ENCODE peak calls at places on chromosomes 2 and 18, in four cellular contexts. M is AG09309, O is omental fat pad, D is IMR-90. P is an unnamed sample.

GRCh38 chr2:28436525-28437051 is 43.9 kb downstream of the FOSL2 start:
- DNase-seq in M (no peak), O (no peak), D (no peak), P (no peak)

GRCh38 chr2:10331702-10332401 is 29.1 kb downstream of the HPCAL1 start:
- DNase-seq in M (no peak), O (no peak), D (no peak), P (no peak)

GRCh38 chr2:15427987-15428386 is 133.1 kb downstream of the NBAS start:
- DNase-seq in M (no peak), O (no peak), D (no peak), P (no peak)

GRCh38 chr2:102258025-102258385 is 53.4 kb upstream of the IL1RL1 start:
- DNase-seq in M (no peak), O (no peak), D (no peak), P (no peak)

GRCh38 chr18:48314694-48315093 is 94.5 kb downstream of the ZBTB7C start:
- DNase-seq in M (no peak), O (no peak), D (no peak), P (no peak)

GRCh38 chr2:112646791-112647720 is 1.3 kb downstream of the SLC20A1 start:
- DNase-seq in M (no peak), O (no peak), D (no peak), P (peak)

GRCh38 chr18:50009772-50010171 is 185.2 kb downstream of the MYO5B start:
- DNase-seq in M (no peak), O (no peak), D (peak), P (peak)

GRCh38 chr2:230931556-230932231 is 6.7 kb upstream of the GPR55 start:
- DNase-seq in M (no peak), O (no peak), D (no peak), P (no peak)

GRCh38 chr2:177118636-177119035 is 94.0 kb upstream of the HNRNPA3 start:
- DNase-seq in M (no peak), O (no peak), D (no peak), P (no peak)

GRCh38 chr2:130756041-130756720 is 841 bp downstream of the AMER3 start:
- DNase-seq in M (no peak), O (no peak), D (no peak), P (peak)

GRCh38 chr18:52888014-52888413 is 548.0 kb downstream of the DCC start:
- DNase-seq in M (no peak), O (no peak), D (no peak), P (no peak)

GRCh38 chr2:46101557-46102220 is 195.5 kb upstream of the EPAS1 start:
- DNase-seq in M (no peak), O (no peak), D (no peak), P (no peak)

GRCh38 chr2:4909486-4909885 is 782.7 kb upstream of the SOX11 start:
- DNase-seq in M (no peak), O (no peak), D (no peak), P (no peak)

GRCh38 chr2:42353792-42354429 is 7.1 kb downstream of the COX7A2L start:
- DNase-seq in M (no peak), O (no peak), D (no peak), P (no peak)

GRCh38 chr2:235560345-235560744 is 66.5 kb downstream of the AGAP1 start:
- DNase-seq in M (no peak), O (no peak), D (no peak), P (no peak)

GRCh38 chr2:860259-860855 is 90.3 kb upstream of the SNTG2 start:
- DNase-seq in M (no peak), O (no peak), D (no peak), P (no peak)

GRCh38 chr2:239577306-239577705 is 176.5 kb upstream of the HDAC4 start:
- DNase-seq in M (no peak), O (peak), D (no peak), P (no peak)

GRCh38 chr2:99552529-99552928 is 62.7 kb upstream of the REV1 start:
- DNase-seq in M (no peak), O (no peak), D (no peak), P (no peak)

GRCh38 chr2:104853401-104853925 is 452 bp upstream of the POU3F3 start:
- DNase-seq in M (no peak), O (no peak), D (no peak), P (no peak)

GRCh38 chr2:57396364-57397098 is 650.1 kb upstream of the VRK2 start:
- DNase-seq in M (no peak), O (no peak), D (no peak), P (no peak)

GRCh38 chr18:79422022-79422782 is 26.5 kb downstream of the NFATC1 start:
- DNase-seq in M (peak), O (no peak), D (peak), P (no peak)

GRCh38 chr2:45759310-45759851 is 107.9 kb downstream of the PRKCE start:
- DNase-seq in M (no peak), O (no peak), D (peak), P (no peak)

GRCh38 chr18:26791676-26792075 is 73.8 kb downstream of the AQP4 start:
- DNase-seq in M (no peak), O (no peak), D (no peak), P (no peak)

GRCh38 chr2:166892397-166892796 is 4.1 kb downstream of the XIRP2 start:
- DNase-seq in M (no peak), O (no peak), D (no peak), P (no peak)

GRCh38 chr2:113202305-113203216 is 28.8 kb downstream of the PSD4 start:
- DNase-seq in M (no peak), O (no peak), D (no peak), P (no peak)

GRCh38 chr2:160632576-160632975 is 139.0 kb upstream of the RBMS1 start:
- DNase-seq in M (no peak), O (no peak), D (no peak), P (no peak)

GRCh38 chr2:218961651-218962570 is 2.4 kb downstream of the CDK5R2 start:
- DNase-seq in M (no peak), O (no peak), D (no peak), P (no peak)

DNA sequence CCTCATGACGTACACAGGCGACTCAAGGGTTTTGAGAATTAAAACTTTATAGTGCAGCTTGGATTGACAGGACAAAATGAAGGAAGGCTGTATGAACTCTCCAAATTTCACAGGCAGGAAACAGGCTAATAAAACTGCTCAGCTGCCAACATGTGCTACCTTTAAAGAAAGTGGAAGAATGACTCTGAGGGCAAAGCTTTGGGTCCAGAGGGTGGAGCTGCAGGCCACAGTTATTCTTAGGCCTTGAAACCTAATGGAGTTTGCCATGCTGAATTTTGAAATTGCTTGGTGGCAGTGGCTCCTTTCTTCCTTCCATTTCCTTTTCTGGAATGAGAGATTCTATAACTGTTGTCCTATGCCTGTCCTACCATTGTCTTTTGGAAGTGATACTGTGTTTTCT is 34.8 kb downstream of the HAT1 start:
- DNase-seq in M (peak), O (no peak), D (no peak), P (no peak)
- TF ChIP-seq CTCF in M (peak), O (no peak), D (no peak), P (peak)

GRCh38 chr18:65439184-65439583 is 311.6 kb upstream of the CDH7 start:
- DNase-seq in M (no peak), O (no peak), D (no peak), P (no peak)

GRCh38 chr18:65435529-65435928 is 315.3 kb upstream of the CDH7 start:
- DNase-seq in M (no peak), O (no peak), D (no peak), P (no peak)

GRCh38 chr18:65436430-65436829 is 314.4 kb upstream of the CDH7 start:
- DNase-seq in M (no peak), O (no peak), D (no peak), P (no peak)
- TF ChIP-seq CTCF in M (no peak), O (no peak), D (no peak), P (no peak)

GRCh38 chr2:151395509-151396374 is 14.0 kb upstream of the RIF1 start:
- DNase-seq in M (no peak), O (no peak), D (no peak), P (no peak)

GRCh38 chr2:151391436-151391835 is 18.3 kb upstream of the RIF1 start:
- DNase-seq in M (no peak), O (no peak), D (no peak), P (no peak)

GRCh38 chr2:151394509-151394908 is 15.2 kb upstream of the RIF1 start:
- DNase-seq in M (no peak), O (no peak), D (no peak), P (no peak)
- TF ChIP-seq CTCF in M (no peak), O (no peak), D (no peak), P (no peak)

DNA sequence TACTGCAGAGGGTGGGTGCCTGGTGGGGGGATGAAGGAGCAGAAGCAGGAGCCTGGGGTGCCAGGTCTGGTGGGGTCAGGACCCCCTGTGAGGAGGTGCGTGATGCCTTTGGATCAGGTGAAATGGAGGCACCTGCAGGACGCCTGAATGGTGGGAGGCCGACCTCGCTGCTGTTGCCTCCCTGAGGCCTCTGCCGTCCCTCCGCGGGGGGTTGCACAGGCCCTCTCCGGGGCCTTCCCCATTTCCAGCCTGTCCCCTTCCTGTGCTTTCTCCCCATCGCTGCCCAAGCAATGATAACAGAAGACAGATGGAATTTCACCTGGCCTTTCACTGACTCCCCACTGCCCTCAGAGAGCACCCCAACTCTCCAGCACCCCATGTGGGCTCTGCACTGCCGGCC is 259.3 kb downstream of the ALPK2 start:
- DNase-seq in M (no peak), O (no peak), D (no peak), P (no peak)
- TF ChIP-seq CTCF in M (no peak), O (no peak), D (no peak), P (no peak)

GRCh38 chr2:54975598-54976507 is 74.4 kb downstream of the RTN4 start:
- DNase-seq in M (no peak), O (no peak), D (no peak), P (no peak)
- TF ChIP-seq CTCF in M (no peak), O (no peak), D (no peak), P (no peak)

GRCh38 chr2:238260879-238261278 is 21.0 kb upstream of the HES6 start:
- DNase-seq in M (no peak), O (no peak), D (no peak), P (no peak)

GRCh38 chr2:238257786-238258700 is 18.2 kb upstream of the HES6 start:
- DNase-seq in M (no peak), O (no peak), D (no peak), P (no peak)

GRCh38 chr2:238261718-238262375 is 22.0 kb upstream of the HES6 start:
- DNase-seq in M (no peak), O (no peak), D (no peak), P (no peak)

GRCh38 chr2:238256594-238257104 is 16.8 kb upstream of the HES6 start:
- DNase-seq in M (no peak), O (no peak), D (peak), P (peak)

DNA sequence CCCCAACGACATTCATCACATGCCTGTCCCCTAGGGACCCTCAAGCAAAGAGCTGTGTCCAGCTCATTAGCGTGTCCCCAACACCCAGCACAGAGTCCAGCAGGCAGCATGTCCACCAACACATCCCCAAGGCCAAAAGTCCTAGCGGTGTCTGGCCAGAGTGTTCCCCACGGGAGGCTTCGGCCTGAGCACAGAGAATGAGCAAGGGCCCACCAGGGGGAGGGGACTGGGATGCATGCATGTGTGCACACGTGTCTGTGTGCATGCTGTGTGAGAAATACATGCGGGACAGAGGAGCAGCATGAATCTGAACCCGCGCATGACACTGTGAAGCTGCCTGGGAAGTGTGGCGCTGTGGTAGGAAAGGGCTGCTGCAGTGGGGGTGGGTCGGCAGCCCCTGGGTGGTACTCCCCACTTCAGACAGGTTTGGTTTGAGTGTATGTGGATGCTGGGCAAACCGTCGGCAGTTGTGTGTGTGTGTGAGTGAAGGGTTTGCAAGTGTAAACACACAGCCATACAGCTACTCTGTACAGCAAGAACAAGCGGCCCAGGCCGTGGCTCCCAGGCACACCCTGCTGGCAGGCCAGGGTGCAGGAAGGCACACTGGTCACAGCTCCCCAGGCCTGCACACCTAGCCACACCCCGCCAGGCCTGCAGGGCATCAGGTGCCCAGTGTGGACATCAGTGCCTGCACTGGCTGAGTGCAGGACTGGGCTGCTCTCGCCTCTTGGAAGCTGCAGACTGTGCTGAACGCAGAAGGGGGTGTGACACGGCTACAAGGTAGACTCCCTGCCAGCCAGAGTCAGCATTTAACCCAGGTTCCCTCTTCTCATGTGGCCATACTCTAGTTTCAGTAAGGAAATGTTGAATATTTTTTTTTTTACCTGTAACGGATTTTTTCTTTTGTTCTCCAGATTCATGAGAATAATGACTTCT is 19.5 kb upstream of the HES6 start:
- DNase-seq in M (no peak), O (no peak), D (no peak), P (no peak)
- TF ChIP-seq CTCF in M (no peak), O (no peak), D (no peak), P (peak)